ENCODE peak calls at places on chromosomes 13 and 19, in eight cellular contexts. Q, D, B, N, Z, A, T and X are unnamed samples.

GRCh38 chr13:23159205-23159586 is 21.6 kb upstream of the SGCG start:
- DNase-seq in Q (peak), D (peak), B (no peak), N (no peak), Z (no peak), A (peak), T (peak), X (peak)

GRCh38 chr19:1465191-1466016 is 13.6 kb downstream of the C19orf25 start:
- DNase-seq in Q (no peak), D (peak), B (no peak), N (no peak), Z (no peak), A (peak), T (no peak), X (no peak)

GRCh38 chr19:7550987-7551761 is 15.7 kb downstream of the PNPLA6 start:
- DNase-seq in Q (peak), D (peak), B (no peak), N (peak), Z (peak), A (peak), T (peak), X (no peak)

GRCh38 chr13:61795580-61795979 is 379.9 kb upstream of the PCDH20 start:
- DNase-seq in Q (no peak), D (no peak), B (no peak), N (no peak), Z (no peak), A (peak), T (no peak), X (no peak)

GRCh38 chr19:48836089-48837017 is at the start of gene HSD17B14:
- DNase-seq in Q (no peak), D (peak), B (no peak), N (peak), Z (no peak), A (no peak), T (no peak), X (no peak)

GRCh38 chr19:46385636-46386035 is 27.7 kb downstream of the CCDC8 start:
- DNase-seq in Q (no peak), D (no peak), B (no peak), N (no peak), Z (no peak), A (no peak), T (no peak), X (no peak)

GRCh38 chr19:28578786-28579505 is 634.0 kb downstream of the UQCRFS1 start:
- DNase-seq in Q (no peak), D (no peak), B (no peak), N (no peak), Z (no peak), A (no peak), T (no peak), X (no peak)

GRCh38 chr19:53865523-53865917 is 2.2 kb upstream of the MYADM start:
- DNase-seq in Q (no peak), D (no peak), B (no peak), N (no peak), Z (no peak), A (no peak), T (no peak), X (no peak)

GRCh38 chr19:752652-753517 is 2.0 kb downstream of the MISP start:
- DNase-seq in Q (no peak), D (no peak), B (no peak), N (no peak), Z (no peak), A (peak), T (peak), X (no peak)

GRCh38 chr13:24202215-24202614 is 41.7 kb downstream of the SPATA13 start:
- DNase-seq in Q (no peak), D (no peak), B (no peak), N (no peak), Z (no peak), A (no peak), T (no peak), X (no peak)

GRCh38 chr19:10214784-10215183 is 16.3 kb downstream of the S1PR2 start:
- DNase-seq in Q (no peak), D (no peak), B (no peak), N (no peak), Z (no peak), A (peak), T (no peak), X (no peak)